ENCODE peak calls at places on chromosomes 16 and 17, in nine cellular contexts. One of them, this sample, is unnamed.

GRCh38 chr16:85557083-85557975 is 55.8 kb upstream of the GSE1 start:
- DNase-seq in GM20000: peak; percentile 67
- DNase-seq in right lobe of liver: peak; percentile 89
- DNase-seq in stomach: no peak
- DNase-seq in thyroid gland: peak; percentile 54
- DNase-seq in A549: peak; percentile 32
- DNase-seq in heart right ventricle: no peak
- DNase-seq in pancreas: peak; percentile 78
- DNase-seq in MM.1S: peak; percentile 18
- DNase-seq in this sample: no peak

GRCh38 chr16:67021321-67021720 is 7.6 kb upstream of the CBFB start:
- DNase-seq in GM20000: no peak
- DNase-seq in right lobe of liver: peak; percentile 13
- DNase-seq in stomach: peak; percentile 1
- DNase-seq in thyroid gland: no peak
- DNase-seq in A549: no peak
- DNase-seq in heart right ventricle: no peak
- DNase-seq in pancreas: no peak
- DNase-seq in MM.1S: no peak
- DNase-seq in this sample: no peak

GRCh38 chr17:79005063-79005861 is 4.3 kb downstream of the CANT1 start:
- DNase-seq in GM20000: no peak
- DNase-seq in right lobe of liver: peak; percentile 39
- DNase-seq in stomach: peak; percentile 74
- DNase-seq in thyroid gland: peak; percentile 59
- DNase-seq in A549: no peak
- DNase-seq in heart right ventricle: no peak
- DNase-seq in pancreas: peak; percentile 69
- DNase-seq in MM.1S: no peak
- DNase-seq in this sample: peak; percentile 17

GRCh38 chr17:78671607-78672404 is 94.6 kb upstream of the DNAH17 start:
- DNase-seq in GM20000: no peak
- DNase-seq in right lobe of liver: peak; percentile 15
- DNase-seq in stomach: no peak
- DNase-seq in thyroid gland: no peak
- DNase-seq in A549: no peak
- DNase-seq in heart right ventricle: no peak
- DNase-seq in pancreas: no peak
- DNase-seq in MM.1S: no peak
- DNase-seq in this sample: no peak

GRCh38 chr16:18804540-18804939 is 3.2 kb upstream of the ARL6IP1 start:
- DNase-seq in GM20000: no peak
- DNase-seq in right lobe of liver: no peak
- DNase-seq in stomach: no peak
- DNase-seq in thyroid gland: no peak
- DNase-seq in A549: no peak
- DNase-seq in heart right ventricle: no peak
- DNase-seq in pancreas: no peak
- DNase-seq in MM.1S: no peak
- DNase-seq in this sample: no peak

GRCh38 chr17:81086789-81087551 is 52.0 kb downstream of the BAIAP2 start:
- DNase-seq in GM20000: no peak
- DNase-seq in right lobe of liver: no peak
- DNase-seq in stomach: peak; percentile 59
- DNase-seq in thyroid gland: no peak
- DNase-seq in A549: no peak
- DNase-seq in heart right ventricle: no peak
- DNase-seq in pancreas: no peak
- DNase-seq in MM.1S: no peak
- DNase-seq in this sample: no peak

GRCh38 chr17:32495347-32496253 is 8.8 kb downstream of the CDK5R1 start:
- DNase-seq in GM20000: no peak
- DNase-seq in right lobe of liver: peak; percentile 57
- DNase-seq in stomach: no peak
- DNase-seq in thyroid gland: no peak
- DNase-seq in A549: no peak
- DNase-seq in heart right ventricle: peak; percentile 47
- DNase-seq in pancreas: peak; percentile 76
- DNase-seq in MM.1S: no peak
- DNase-seq in this sample: no peak

GRCh38 chr16:66150691-66151090 is 215.8 kb upstream of the CDH5 start:
- DNase-seq in GM20000: no peak
- DNase-seq in right lobe of liver: no peak
- DNase-seq in stomach: no peak
- DNase-seq in thyroid gland: no peak
- DNase-seq in A549: no peak
- DNase-seq in heart right ventricle: no peak
- DNase-seq in pancreas: no peak
- DNase-seq in MM.1S: peak; percentile 51
- DNase-seq in this sample: no peak

GRCh38 chr16:11914759-11915643 is 755 bp downstream of the GSPT1 start:
- DNase-seq in GM20000: peak; percentile 76
- DNase-seq in right lobe of liver: peak; percentile 61
- DNase-seq in stomach: peak; percentile 41
- DNase-seq in thyroid gland: peak; percentile 42
- DNase-seq in A549: peak; percentile 34
- DNase-seq in heart right ventricle: peak; percentile 28
- DNase-seq in pancreas: peak; percentile 82
- DNase-seq in MM.1S: peak; percentile 46
- DNase-seq in this sample: peak; percentile 73

GRCh38 chr17:63919311-63919723 is 678 bp upstream of the GH1 start:
- DNase-seq in GM20000: peak; percentile 79
- DNase-seq in right lobe of liver: no peak
- DNase-seq in stomach: peak; percentile 63
- DNase-seq in thyroid gland: peak; percentile 51
- DNase-seq in A549: peak; percentile 67
- DNase-seq in heart right ventricle: peak; percentile 51
- DNase-seq in pancreas: no peak
- DNase-seq in MM.1S: peak; percentile 67
- DNase-seq in this sample: peak; percentile 88

GRCh38 chr16:87384162-87384999 is 805 bp upstream of the FBXO31 start:
- DNase-seq in GM20000: peak; percentile 85
- DNase-seq in right lobe of liver: peak; percentile 64
- DNase-seq in stomach: peak; percentile 44
- DNase-seq in thyroid gland: peak; percentile 53
- DNase-seq in A549: peak; percentile 76
- DNase-seq in heart right ventricle: no peak
- DNase-seq in pancreas: peak; percentile 89
- DNase-seq in MM.1S: no peak
- DNase-seq in this sample: peak; percentile 23

GRCh38 chr16:15743657-15744056 is 93.6 kb downstream of the NDE1 start:
- DNase-seq in GM20000: no peak
- DNase-seq in right lobe of liver: no peak
- DNase-seq in stomach: no peak
- DNase-seq in thyroid gland: no peak
- DNase-seq in A549: no peak
- DNase-seq in heart right ventricle: no peak
- DNase-seq in pancreas: no peak
- DNase-seq in MM.1S: no peak
- DNase-seq in this sample: no peak

GRCh38 chr16:3092501-3092991 is 6.5 kb downstream of the ZSCAN10 start:
- DNase-seq in GM20000: peak; percentile 8
- DNase-seq in right lobe of liver: no peak
- DNase-seq in stomach: no peak
- DNase-seq in thyroid gland: no peak
- DNase-seq in A549: no peak
- DNase-seq in heart right ventricle: no peak
- DNase-seq in pancreas: peak; percentile 57
- DNase-seq in MM.1S: no peak
- DNase-seq in this sample: no peak

GRCh38 chr16:3121843-3122467 is 9.6 kb downstream of the ZNF205 start:
- DNase-seq in GM20000: no peak
- DNase-seq in right lobe of liver: no peak
- DNase-seq in stomach: no peak
- DNase-seq in thyroid gland: no peak
- DNase-seq in A549: no peak
- DNase-seq in heart right ventricle: no peak
- DNase-seq in pancreas: peak; percentile 28
- DNase-seq in MM.1S: no peak
- DNase-seq in this sample: no peak

GRCh38 chr17:16935241-16935663 is 36.7 kb downstream of the TNFRSF13B start:
- DNase-seq in GM20000: no peak
- DNase-seq in right lobe of liver: peak; percentile 42
- DNase-seq in stomach: peak; percentile 2
- DNase-seq in thyroid gland: no peak
- DNase-seq in A549: no peak
- DNase-seq in heart right ventricle: no peak
- DNase-seq in pancreas: no peak
- DNase-seq in MM.1S: no peak
- DNase-seq in this sample: peak; percentile 32

GRCh38 chr17:81398855-81399451 is 3.7 kb downstream of the BAHCC1 start:
- DNase-seq in GM20000: no peak
- DNase-seq in right lobe of liver: no peak
- DNase-seq in stomach: no peak
- DNase-seq in thyroid gland: peak; percentile 44
- DNase-seq in A549: peak; percentile 60
- DNase-seq in heart right ventricle: no peak
- DNase-seq in pancreas: peak; percentile 66
- DNase-seq in MM.1S: no peak
- DNase-seq in this sample: no peak

GRCh38 chr17:1998426-1998784 is 26.7 kb downstream of the RTN4RL1 start:
- DNase-seq in GM20000: no peak
- DNase-seq in right lobe of liver: peak; percentile 62
- DNase-seq in stomach: no peak
- DNase-seq in thyroid gland: peak; percentile 32
- DNase-seq in A549: no peak
- DNase-seq in heart right ventricle: no peak
- DNase-seq in pancreas: peak; percentile 87
- DNase-seq in MM.1S: no peak
- DNase-seq in this sample: no peak

GRCh38 chr17:4715071-4715749 is 4.8 kb downstream of the ARRB2 start:
- DNase-seq in GM20000: peak; percentile 47
- DNase-seq in right lobe of liver: no peak
- DNase-seq in stomach: no peak
- DNase-seq in thyroid gland: no peak
- DNase-seq in A549: no peak
- DNase-seq in heart right ventricle: no peak
- DNase-seq in pancreas: no peak
- DNase-seq in MM.1S: no peak
- DNase-seq in this sample: peak; percentile 61

GRCh38 chr17:35094902-35095301 is 24.8 kb downstream of the RAD51D start:
- DNase-seq in GM20000: no peak
- DNase-seq in right lobe of liver: no peak
- DNase-seq in stomach: no peak
- DNase-seq in thyroid gland: no peak
- DNase-seq in A549: peak; percentile 72
- DNase-seq in heart right ventricle: no peak
- DNase-seq in pancreas: no peak
- DNase-seq in MM.1S: no peak
- DNase-seq in this sample: no peak

GRCh38 chr17:1460233-1460632 is 4.2 kb upstream of the CRK start:
- DNase-seq in GM20000: no peak
- DNase-seq in right lobe of liver: peak; percentile 96
- DNase-seq in stomach: peak; percentile 94
- DNase-seq in thyroid gland: peak; percentile 98
- DNase-seq in A549: no peak
- DNase-seq in heart right ventricle: peak; percentile 83
- DNase-seq in pancreas: peak; percentile 96
- DNase-seq in MM.1S: no peak
- DNase-seq in this sample: no peak

GRCh38 chr17:66002063-66002585 is 189.8 kb downstream of the CEP112 start:
- DNase-seq in GM20000: no peak
- DNase-seq in right lobe of liver: no peak
- DNase-seq in stomach: no peak
- DNase-seq in thyroid gland: no peak
- DNase-seq in A549: no peak
- DNase-seq in heart right ventricle: no peak
- DNase-seq in pancreas: no peak
- DNase-seq in MM.1S: no peak
- DNase-seq in this sample: no peak

GRCh38 chr17:71883845-71884244 is 237.0 kb upstream of the SOX9 start:
- DNase-seq in GM20000: no peak
- DNase-seq in right lobe of liver: no peak
- DNase-seq in stomach: no peak
- DNase-seq in thyroid gland: no peak
- DNase-seq in A549: no peak
- DNase-seq in heart right ventricle: no peak
- DNase-seq in pancreas: no peak
- DNase-seq in MM.1S: no peak
- DNase-seq in this sample: no peak

GRCh38 chr17:71883258-71883657 is 237.6 kb upstream of the SOX9 start:
- DNase-seq in GM20000: no peak
- DNase-seq in right lobe of liver: no peak
- DNase-seq in stomach: no peak
- DNase-seq in thyroid gland: no peak
- DNase-seq in A549: no peak
- DNase-seq in heart right ventricle: no peak
- DNase-seq in pancreas: no peak
- DNase-seq in MM.1S: no peak
- DNase-seq in this sample: no peak

GRCh38 chr17:71885662-71886061 is 235.2 kb upstream of the SOX9 start:
- DNase-seq in GM20000: peak; percentile 9
- DNase-seq in right lobe of liver: no peak
- DNase-seq in stomach: no peak
- DNase-seq in thyroid gland: no peak
- DNase-seq in A549: no peak
- DNase-seq in heart right ventricle: no peak
- DNase-seq in pancreas: no peak
- DNase-seq in MM.1S: peak; percentile 18
- DNase-seq in this sample: no peak
- TF ChIP-seq CTCF in GM20000: no peak
- TF ChIP-seq CTCF in right lobe of liver: no peak
- TF ChIP-seq CTCF in stomach: no peak
- TF ChIP-seq CTCF in thyroid gland: no peak
- TF ChIP-seq CTCF in A549: no peak
- TF ChIP-seq CTCF in heart right ventricle: no peak
- TF ChIP-seq CTCF in pancreas: no peak
- TF ChIP-seq CTCF in MM.1S: no peak
- TF ChIP-seq CTCF in this sample: no peak

GRCh38 chr17:29933379-29933778 is 3.4 kb upstream of the SSH2 start:
- DNase-seq in GM20000: no peak
- DNase-seq in right lobe of liver: no peak
- DNase-seq in stomach: no peak
- DNase-seq in thyroid gland: no peak
- DNase-seq in A549: peak; percentile 61
- DNase-seq in heart right ventricle: no peak
- DNase-seq in pancreas: no peak
- DNase-seq in MM.1S: no peak
- DNase-seq in this sample: no peak
- TF ChIP-seq CTCF in GM20000: no peak
- TF ChIP-seq CTCF in right lobe of liver: peak; percentile 32
- TF ChIP-seq CTCF in stomach: no peak
- TF ChIP-seq CTCF in thyroid gland: no peak
- TF ChIP-seq CTCF in A549: peak; percentile 62
- TF ChIP-seq CTCF in heart right ventricle: no peak
- TF ChIP-seq CTCF in pancreas: no peak
- TF ChIP-seq CTCF in MM.1S: no peak
- TF ChIP-seq CTCF in this sample: no peak

GRCh38 chr17:72145972-72146755 is 25.3 kb downstream of the SOX9 start:
- DNase-seq in GM20000: no peak
- DNase-seq in right lobe of liver: no peak
- DNase-seq in stomach: no peak
- DNase-seq in thyroid gland: no peak
- DNase-seq in A549: peak; percentile 45
- DNase-seq in heart right ventricle: no peak
- DNase-seq in pancreas: no peak
- DNase-seq in MM.1S: no peak
- DNase-seq in this sample: no peak
- TF ChIP-seq CTCF in GM20000: no peak
- TF ChIP-seq CTCF in right lobe of liver: no peak
- TF ChIP-seq CTCF in stomach: no peak
- TF ChIP-seq CTCF in thyroid gland: no peak
- TF ChIP-seq CTCF in A549: no peak
- TF ChIP-seq CTCF in heart right ventricle: no peak
- TF ChIP-seq CTCF in pancreas: no peak
- TF ChIP-seq CTCF in MM.1S: no peak
- TF ChIP-seq CTCF in this sample: no peak

GRCh38 chr17:58172369-58173071 is 5.7 kb downstream of the OR4D2 start:
- DNase-seq in GM20000: peak; percentile 58
- DNase-seq in right lobe of liver: no peak
- DNase-seq in stomach: no peak
- DNase-seq in thyroid gland: no peak
- DNase-seq in A549: peak; percentile 75
- DNase-seq in heart right ventricle: no peak
- DNase-seq in pancreas: no peak
- DNase-seq in MM.1S: peak; percentile 49
- DNase-seq in this sample: peak; percentile 54
- TF ChIP-seq CTCF in GM20000: peak; percentile 23
- TF ChIP-seq CTCF in right lobe of liver: peak; percentile 22
- TF ChIP-seq CTCF in stomach: no peak
- TF ChIP-seq CTCF in thyroid gland: peak; percentile 36
- TF ChIP-seq CTCF in A549: peak; percentile 61
- TF ChIP-seq CTCF in heart right ventricle: peak; percentile 44
- TF ChIP-seq CTCF in pancreas: no peak
- TF ChIP-seq CTCF in MM.1S: peak; percentile 68
- TF ChIP-seq CTCF in this sample: peak; percentile 31

This sample was measured in GM13976.